ENCODE peak calls at places on chromosomes 5 and 9, in seven cellular contexts. J is gastrocnemius medialis, K is endodermal cell, D is RWPE1, V is heart right ventricle, O is ovary, G is cardiac muscle cell. E is an unnamed sample.

GRCh38 chr9:125189011-125189360 is 617 bp downstream of the PPP6C start:
- DNase-seq in J (peak), K (peak), D (peak), V (peak), O (no peak), G (peak), E (peak)

GRCh38 chr9:74285075-74285474 is 212.1 kb upstream of the RORB start:
- DNase-seq in J (no peak), K (no peak), D (no peak), V (no peak), O (no peak), G (peak), E (peak)

GRCh38 chr5:145510324-145510723 is 324.8 kb downstream of the PRELID2 start:
- DNase-seq in J (no peak), K (no peak), D (no peak), V (no peak), O (no peak), G (no peak), E (peak)

GRCh38 chr5:125413861-125414260 is 667.4 kb upstream of the ZNF608 start:
- DNase-seq in J (no peak), K (no peak), D (no peak), V (no peak), O (no peak), G (no peak), E (no peak)

GRCh38 chr5:165101709-165102108 is 1596.3 kb downstream of the MAT2B start:
- DNase-seq in J (no peak), K (no peak), D (no peak), V (no peak), O (no peak), G (no peak), E (no peak)

GRCh38 chr9:14251146-14252071 is 62.5 kb downstream of the NFIB start:
- DNase-seq in J (peak), K (peak), D (peak), V (peak), O (peak), G (no peak), E (peak)

GRCh38 chr5:154220625-154221024 is 30.1 kb downstream of the GALNT10 start:
- DNase-seq in J (no peak), K (no peak), D (peak), V (no peak), O (no peak), G (no peak), E (peak)

GRCh38 chr9:88180084-88180765 is 42.0 kb upstream of the SPATA31C2 start:
- DNase-seq in J (no peak), K (no peak), D (no peak), V (no peak), O (no peak), G (no peak), E (no peak)

GRCh38 chr5:126732716-126733115 is 44.2 kb upstream of the LMNB1 start:
- DNase-seq in J (no peak), K (peak), D (no peak), V (no peak), O (no peak), G (peak), E (no peak)

GRCh38 chr9:36833954-36834353 is 200.1 kb downstream of the PAX5 start:
- DNase-seq in J (no peak), K (peak), D (no peak), V (no peak), O (no peak), G (no peak), E (no peak)

GRCh38 chr5:131534995-131535394 is 100.0 kb downstream of the RAPGEF6 start:
- DNase-seq in J (no peak), K (no peak), D (no peak), V (no peak), O (no peak), G (no peak), E (no peak)

GRCh38 chr9:88998911-88999310 is 7.6 kb downstream of the S1PR3 start:
- DNase-seq in J (peak), K (no peak), D (no peak), V (peak), O (peak), G (no peak), E (peak)

GRCh38 chr9:104856413-104856941 is 71.5 kb downstream of the ABCA1 start:
- DNase-seq in J (no peak), K (no peak), D (no peak), V (no peak), O (no peak), G (no peak), E (no peak)

GRCh38 chr5:1295650-1296037 is 776 bp upstream of the TERT start:
- DNase-seq in J (no peak), K (peak), D (no peak), V (no peak), O (peak), G (no peak), E (no peak)

GRCh38 chr9:27118916-27119315 is 9.9 kb downstream of the TEK start:
- DNase-seq in J (no peak), K (no peak), D (no peak), V (no peak), O (no peak), G (no peak), E (peak)

GRCh38 chr9:19998823-19999455 is 210.1 kb upstream of the SLC24A2 start:
- DNase-seq in J (no peak), K (no peak), D (peak), V (no peak), O (no peak), G (no peak), E (no peak)

GRCh38 chr5:88734191-88734640 is 148.8 kb downstream of the MEF2C start:
- DNase-seq in J (no peak), K (no peak), D (no peak), V (peak), O (no peak), G (no peak), E (no peak)

GRCh38 chr5:16909464-16909863 is 26.6 kb downstream of the MYO10 start:
- DNase-seq in J (no peak), K (no peak), D (no peak), V (no peak), O (no peak), G (no peak), E (no peak)

GRCh38 chr5:178529080-178529479 is 61.1 kb downstream of the COL23A1 start:
- DNase-seq in J (peak), K (no peak), D (no peak), V (no peak), O (no peak), G (no peak), E (no peak)

GRCh38 chr9:38718148-38718547 is 1.8 kb downstream of the FAM240B start:
- DNase-seq in J (no peak), K (no peak), D (no peak), V (no peak), O (no peak), G (no peak), E (no peak)

GRCh38 chr5:95934207-95934804 is 27.3 kb downstream of the ELL2 start:
- DNase-seq in J (no peak), K (no peak), D (no peak), V (no peak), O (no peak), G (no peak), E (no peak)

GRCh38 chr9:116116411-116116810 is 37.2 kb upstream of the PAPPA start:
- DNase-seq in J (no peak), K (no peak), D (no peak), V (no peak), O (no peak), G (no peak), E (no peak)

GRCh38 chr9:129197978-129198736 is 20.1 kb upstream of the IER5L start:
- DNase-seq in J (peak), K (peak), D (no peak), V (peak), O (peak), G (no peak), E (no peak)

GRCh38 chr9:91234523-91234922 is 127.2 kb downstream of the AUH start:
- DNase-seq in J (no peak), K (no peak), D (no peak), V (no peak), O (no peak), G (peak), E (no peak)

GRCh38 chr9:98807070-98807810 is at the start of gene GALNT12:
- DNase-seq in J (no peak), K (peak), D (peak), V (no peak), O (no peak), G (peak), E (no peak)

GRCh38 chr5:135979510-135979909 is 24.7 kb upstream of the LECT2 start:
- DNase-seq in J (no peak), K (no peak), D (no peak), V (peak), O (no peak), G (no peak), E (no peak)

GRCh38 chr9:95076696-95077052 is 240.8 kb downstream of the FANCC start:
- DNase-seq in J (no peak), K (no peak), D (no peak), V (no peak), O (no peak), G (no peak), E (no peak)

GRCh38 chr9:93118863-93119702 is 15.0 kb downstream of the NINJ1 start:
- DNase-seq in J (peak), K (peak), D (no peak), V (no peak), O (peak), G (no peak), E (no peak)

GRCh38 chr5:36796171-36796570 is 80.4 kb upstream of the NIPBL start:
- DNase-seq in J (no peak), K (no peak), D (no peak), V (no peak), O (no peak), G (no peak), E (no peak)

GRCh38 chr5:169350759-169351240 is 49.9 kb upstream of the SLIT3 start:
- DNase-seq in J (no peak), K (no peak), D (peak), V (peak), O (no peak), G (no peak), E (peak)

GRCh38 chr9:38685535-38685934 is 34.4 kb downstream of the FAM240B start:
- DNase-seq in J (no peak), K (no peak), D (no peak), V (no peak), O (no peak), G (no peak), E (no peak)

GRCh38 chr5:115126303-115126702 is 43.4 kb downstream of the TRIM36 start:
- DNase-seq in J (no peak), K (no peak), D (no peak), V (no peak), O (no peak), G (no peak), E (no peak)

GRCh38 chr5:181052526-181052927 is 12.5 kb downstream of the BTNL9 start:
- DNase-seq in J (no peak), K (peak), D (no peak), V (peak), O (no peak), G (no peak), E (no peak)

GRCh38 chr5:56910123-56910951 is 941 bp downstream of the SETD9 start:
- DNase-seq in J (peak), K (peak), D (peak), V (peak), O (peak), G (no peak), E (peak)

GRCh38 chr9:129958771-129959170 is 84.2 kb downstream of the FNBP1 start:
- DNase-seq in J (no peak), K (no peak), D (no peak), V (no peak), O (no peak), G (no peak), E (no peak)

GRCh38 chr5:101942321-101942882 is 353.7 kb downstream of the SLCO4C1 start:
- DNase-seq in J (no peak), K (peak), D (peak), V (no peak), O (no peak), G (peak), E (peak)

GRCh38 chr9:83962165-83962564 is 17.9 kb downstream of the HNRNPK start:
- DNase-seq in J (no peak), K (no peak), D (peak), V (no peak), O (no peak), G (no peak), E (peak)

GRCh38 chr5:136420168-136420916 is 55.0 kb upstream of the TRPC7 start:
- DNase-seq in J (no peak), K (peak), D (no peak), V (no peak), O (no peak), G (no peak), E (no peak)

GRCh38 chr5:116990010-116990409 is 415.4 kb upstream of the SEMA6A start:
- DNase-seq in J (no peak), K (no peak), D (no peak), V (no peak), O (no peak), G (peak), E (no peak)

GRCh38 chr5:156835905-156836304 is 14.2 kb upstream of the PPP1R2B start:
- DNase-seq in J (no peak), K (peak), D (no peak), V (no peak), O (no peak), G (no peak), E (no peak)
- TF ChIP-seq CTCF in J (no peak), K (peak), D (no peak), V (no peak), O (no peak), G (no peak), E (peak)

GRCh38 chr5:119082691-119083090 is 11.8 kb downstream of the DMXL1 start:
- DNase-seq in J (no peak), K (no peak), D (no peak), V (no peak), O (no peak), G (no peak), E (no peak)
- TF ChIP-seq CTCF in J (no peak), K (no peak), D (no peak), V (no peak), O (no peak), G (no peak), E (no peak)

GRCh38 chr5:42366051-42366450 is 57.2 kb upstream of the GHR start:
- DNase-seq in J (no peak), K (no peak), D (no peak), V (no peak), O (no peak), G (no peak), E (no peak)
- TF ChIP-seq CTCF in J (no peak), K (no peak), D (no peak), V (no peak), O (no peak), G (no peak), E (no peak)

GRCh38 chr9:78606011-78606410 is 309.1 kb downstream of the PSAT1 start:
- DNase-seq in J (no peak), K (no peak), D (no peak), V (no peak), O (no peak), G (no peak), E (no peak)
- TF ChIP-seq CTCF in J (no peak), K (no peak), D (no peak), V (no peak), O (no peak), G (no peak), E (no peak)

GRCh38 chr9:134169724-134170401 is 5.5 kb upstream of the RNU6ATAC start:
- DNase-seq in J (no peak), K (no peak), D (no peak), V (no peak), O (no peak), G (no peak), E (no peak)

GRCh38 chr9:134170525-134171315 is 6.4 kb upstream of the RNU6ATAC start:
- DNase-seq in J (no peak), K (peak), D (no peak), V (no peak), O (peak), G (no peak), E (no peak)

GRCh38 chr9:134169166-134169565 is 4.8 kb upstream of the RNU6ATAC start:
- DNase-seq in J (no peak), K (no peak), D (no peak), V (no peak), O (no peak), G (no peak), E (no peak)

GRCh38 chr9:134167530-134167931 is 3.2 kb upstream of the RNU6ATAC start:
- DNase-seq in J (no peak), K (no peak), D (no peak), V (no peak), O (no peak), G (no peak), E (peak)

GRCh38 chr9:134168731-134169130 is 4.4 kb upstream of the RNU6ATAC start:
- DNase-seq in J (no peak), K (peak), D (no peak), V (no peak), O (no peak), G (no peak), E (no peak)
- TF ChIP-seq CTCF in J (no peak), K (peak), D (peak), V (no peak), O (no peak), G (no peak), E (peak)

GRCh38 chr5:177489119-177489716 is 8.2 kb downstream of the PDLIM7 start:
- DNase-seq in J (no peak), K (peak), D (no peak), V (no peak), O (no peak), G (no peak), E (no peak)
- TF ChIP-seq CTCF in J (no peak), K (peak), D (no peak), V (peak), O (no peak), G (no peak), E (no peak)

GRCh38 chr5:60883229-60883628 is 39.2 kb upstream of the ELOVL7 start:
- DNase-seq in J (no peak), K (no peak), D (peak), V (no peak), O (no peak), G (no peak), E (peak)
- TF ChIP-seq CTCF in J (no peak), K (peak), D (peak), V (no peak), O (no peak), G (peak), E (peak)

GRCh38 chr5:42767491-42768105 is 11.0 kb downstream of the CCDC152 start:
- DNase-seq in J (no peak), K (no peak), D (peak), V (no peak), O (no peak), G (peak), E (peak)
- TF ChIP-seq CTCF in J (peak), K (peak), D (peak), V (peak), O (peak), G (peak), E (peak)

DNA sequence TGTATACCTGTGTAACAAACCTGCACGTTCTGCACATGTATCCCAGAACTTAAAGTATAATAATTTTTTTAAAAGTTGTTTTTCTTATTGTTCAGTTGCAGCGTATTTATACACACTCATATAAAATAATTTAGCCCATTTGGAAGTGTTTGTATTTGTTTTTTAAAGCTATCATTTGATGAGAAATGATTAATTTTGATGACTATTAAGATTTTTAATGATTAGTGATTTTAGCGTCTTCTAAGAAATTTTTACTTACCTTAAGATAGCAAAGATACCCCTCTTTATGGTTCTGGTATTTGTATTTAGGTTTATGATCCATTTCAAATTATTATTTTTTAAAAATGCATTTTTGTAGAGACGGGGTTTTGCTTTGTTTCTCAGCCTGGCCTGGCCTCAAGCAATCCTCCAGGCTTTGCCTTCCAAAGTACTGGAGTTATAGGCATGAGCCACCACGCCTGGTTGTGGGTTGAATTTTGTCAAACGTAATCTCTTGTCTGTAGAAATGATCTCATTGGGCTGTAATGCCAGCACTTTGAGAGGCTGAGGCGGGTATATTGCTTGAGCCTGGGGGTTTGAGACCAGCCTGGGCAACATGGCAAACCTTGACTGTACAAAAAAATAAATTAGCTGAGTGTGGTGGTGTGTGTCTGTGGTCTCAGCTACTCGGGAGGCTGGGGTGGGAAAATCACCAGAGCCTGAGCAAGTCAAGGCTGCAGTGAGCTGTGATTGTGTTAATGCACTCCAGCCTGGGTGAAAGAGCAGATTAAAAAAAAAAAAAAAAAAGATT is 26.9 kb downstream of the CSNK1G3 start:
- DNase-seq in J (no peak), K (peak), D (no peak), V (no peak), O (no peak), G (no peak), E (peak)
- TF ChIP-seq CTCF in J (no peak), K (no peak), D (no peak), V (no peak), O (no peak), G (no peak), E (no peak)

GRCh38 chr5:120039111-120039510 is 409.8 kb downstream of the FAM170A start:
- DNase-seq in J (no peak), K (no peak), D (no peak), V (no peak), O (no peak), G (no peak), E (no peak)
- TF ChIP-seq CTCF in J (no peak), K (no peak), D (no peak), V (no peak), O (no peak), G (no peak), E (no peak)